ENCODE peak calls at places on chromosomes 13 and 19, in four cellular contexts. L is IMR-90, T is endodermal cell, Z is PC-3. Y is an unnamed sample.

GRCh38 chr13:77898097-77898496 is 20.5 kb downstream of the EDNRB start:
- DNase-seq in L (peak; percentile 16), T (no peak), Z (peak; percentile 33), Y (no peak)

GRCh38 chr19:13010992-13011652 is 15.8 kb downstream of the NFIX start:
- DNase-seq in L (no peak), T (no peak), Z (no peak), Y (no peak)

GRCh38 chr19:1163283-1163933 is 10.7 kb downstream of the SBNO2 start:
- DNase-seq in L (no peak), T (no peak), Z (no peak), Y (no peak)

GRCh38 chr19:42450314-42450934 is 7.7 kb upstream of the CXCL17 start:
- DNase-seq in L (peak; percentile 82), T (peak; percentile 87), Z (peak; percentile 87), Y (peak; percentile 82)

GRCh38 chr19:45186509-45187334 is 8.1 kb downstream of the BLOC1S3 start:
- DNase-seq in L (peak; percentile 62), T (no peak), Z (peak; percentile 62), Y (no peak)

GRCh38 chr19:49339364-49340068 is 4.3 kb downstream of the CD37 start:
- DNase-seq in L (peak; percentile 50), T (peak; percentile 96), Z (peak; percentile 93), Y (peak; percentile 97)

GRCh38 chr19:16118489-16119033 is 6.9 kb downstream of the RAB8A start:
- DNase-seq in L (no peak), T (no peak), Z (no peak), Y (no peak)

GRCh38 chr13:72174549-72174948 is 307.5 kb upstream of the DACH1 start:
- DNase-seq in L (no peak), T (no peak), Z (no peak), Y (no peak)

GRCh38 chr19:39306075-39306474 is 9.9 kb downstream of the IFNL1 start:
- DNase-seq in L (no peak), T (no peak), Z (no peak), Y (no peak)

GRCh38 chr19:39142655-39143054 is 17.1 kb downstream of the PAK4 start:
- DNase-seq in L (no peak), T (no peak), Z (no peak), Y (no peak)

GRCh38 chr13:61414136-61414535 is 1.5 kb downstream of the PCDH20 start:
- DNase-seq in L (no peak), T (peak; percentile 61), Z (no peak), Y (peak; percentile 31)

GRCh38 chr19:22052644-22053013 is 345 bp downstream of the ZNF257 start:
- DNase-seq in L (no peak), T (no peak), Z (no peak), Y (no peak)

GRCh38 chr19:48417436-48417835 is 24.0 kb downstream of the GRIN2D start:
- DNase-seq in L (no peak), T (no peak), Z (no peak), Y (no peak)

DNA sequence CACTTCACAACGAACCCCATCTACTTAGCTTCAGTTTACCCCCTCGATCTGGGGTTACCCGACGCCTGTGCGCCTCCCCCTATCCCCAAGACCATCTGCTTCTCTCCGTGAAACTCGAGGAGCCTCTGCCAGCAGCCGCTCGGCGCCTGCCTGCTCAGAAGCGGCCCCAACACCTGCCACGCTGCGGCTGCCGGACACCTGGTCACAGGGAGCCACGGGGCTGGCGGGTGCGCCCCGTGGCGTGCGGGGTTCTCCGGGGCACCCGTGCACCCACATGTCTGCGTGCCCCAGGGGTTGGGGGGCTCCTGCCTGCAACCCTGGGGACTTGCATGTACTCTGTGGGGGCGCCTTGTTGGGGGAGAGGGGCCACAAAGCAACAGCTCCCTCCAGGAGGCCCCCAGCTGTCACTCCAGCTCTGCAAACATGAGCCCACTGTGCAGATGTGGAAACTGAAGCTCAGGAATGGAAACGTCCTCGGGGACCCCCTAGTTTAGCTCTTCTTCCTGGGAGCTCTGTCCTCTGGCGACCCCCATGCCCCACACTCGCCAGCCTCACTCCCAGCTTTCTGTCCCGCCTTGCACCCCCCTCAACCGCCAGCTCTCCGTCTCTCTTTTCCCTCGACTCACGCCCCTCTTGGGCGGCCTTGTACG is 7.0 kb upstream of the SEMA6B start:
- DNase-seq in L (no peak), T (no peak), Z (no peak), Y (no peak)
- H3K9ac ChIP-seq in L (no peak overlapping the region), T (no peak overlapping the region), Z (no peak overlapping the region), Y (no peak overlapping the region)

DNA sequence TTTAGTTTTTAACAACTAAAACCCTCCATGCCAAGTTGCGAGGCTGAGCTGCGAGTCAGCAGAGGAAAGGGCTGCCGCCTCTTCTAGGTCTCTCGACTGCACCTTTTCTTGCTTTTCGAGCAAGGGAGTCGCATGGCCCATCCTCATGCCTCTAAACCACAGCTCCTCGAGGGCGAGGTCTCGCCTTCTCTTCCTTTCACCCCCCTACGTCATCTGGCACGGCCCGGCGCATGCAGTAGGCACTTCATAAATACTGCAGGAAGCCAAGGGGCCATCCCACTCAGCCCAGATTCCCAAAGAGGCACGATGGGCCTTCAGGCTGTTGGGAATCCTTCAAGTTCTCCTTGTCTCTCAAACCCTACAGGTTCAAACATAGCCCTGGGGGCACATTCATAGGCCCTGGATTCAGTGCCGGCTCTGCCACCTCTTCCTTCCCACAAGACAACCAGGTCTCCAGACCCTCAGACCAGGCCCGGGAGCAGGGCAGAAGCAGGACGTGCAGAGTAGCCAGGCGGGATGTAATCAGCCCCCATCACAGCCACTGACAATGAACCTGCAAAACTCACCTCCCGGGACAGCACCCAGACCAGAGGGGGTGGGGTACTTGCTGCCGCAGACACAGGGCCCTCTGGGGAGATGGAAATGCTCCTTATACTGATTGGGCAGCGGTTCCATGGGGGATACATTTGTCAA is 41.7 kb downstream of the GGACT start:
- DNase-seq in L (no peak), T (peak; percentile 45), Z (no peak), Y (no peak)
- TF ChIP-seq CTCF in L (no peak), T (no peak), Z (no peak), Y (no peak)

DNA sequence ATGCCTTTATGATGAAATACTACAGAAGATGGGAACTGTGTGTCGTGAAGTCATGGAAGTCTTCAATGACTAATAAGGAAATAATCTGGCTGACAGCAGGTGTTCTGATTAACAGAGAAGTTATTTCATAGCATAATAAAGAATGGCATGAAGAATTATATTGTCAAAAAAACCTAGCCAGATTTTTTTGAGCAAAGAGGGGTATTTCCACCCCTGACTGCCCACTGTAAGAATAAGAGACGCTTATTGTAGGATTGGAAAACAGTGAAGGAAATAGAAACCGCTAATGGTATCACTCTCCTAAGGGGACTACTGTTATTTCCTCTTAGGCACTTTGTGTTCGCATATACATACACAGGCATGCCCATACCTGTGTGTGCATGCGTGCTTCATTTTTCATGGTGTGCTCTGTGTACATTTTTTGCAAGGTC is 318.7 kb downstream of the SHISA2 start:
- DNase-seq in L (no peak), T (no peak), Z (peak; percentile 68), Y (no peak)
- H3K9ac ChIP-seq in L (no peak overlapping the region), T (no peak overlapping the region), Z (no peak overlapping the region), Y (no peak overlapping the region)

GRCh38 chr13:31798189-31798588 is 58.9 kb downstream of the RXFP2 start:
- DNase-seq in L (no peak), T (no peak), Z (no peak), Y (no peak)

GRCh38 chr13:31793246-31793645 is 53.9 kb downstream of the RXFP2 start:
- DNase-seq in L (peak; percentile 66), T (no peak), Z (peak; percentile 74), Y (no peak)

GRCh38 chr13:31794452-31794851 is 55.1 kb downstream of the RXFP2 start:
- DNase-seq in L (no peak), T (no peak), Z (no peak), Y (no peak)

GRCh38 chr13:31801088-31801487 is 61.8 kb downstream of the RXFP2 start:
- DNase-seq in L (no peak), T (no peak), Z (no peak), Y (no peak)

GRCh38 chr13:31797154-31797775 is 57.9 kb downstream of the RXFP2 start:
- DNase-seq in L (peak; percentile 55), T (no peak), Z (peak; percentile 52), Y (peak; percentile 36)
- TF ChIP-seq CTCF in L (peak; percentile 69), T (peak; percentile 68), Z (peak; percentile 58), Y (peak; percentile 56)

Y was measured in neural progenitor cell.